ENCODE peak calls at places on chromosomes 6 and 20, in four cellular contexts. V is T-helper 9 cell; S is NCI-H1105; Q is activated CD4-positive, CD25-positive, alpha-beta regulatory T cell. D is an unnamed sample.

GRCh38 chr20:63963348-63963741 is 6.4 kb downstream of the ZNF512B start:
- DNase-seq in S (no peak), V (no peak), Q (no peak), D (no peak)

GRCh38 chr6:15519681-15520080 is 143.1 kb downstream of the DTNBP1 start:
- DNase-seq in V (no peak), Q (no peak), S (no peak), D (peak; percentile 20)

GRCh38 chr6:88165877-88166492 is at the start of gene CNR1:
- DNase-seq in Q (no peak), V (no peak), S (peak; percentile 62), D (no peak)

GRCh38 chr6:155313602-155314091 is 637 bp downstream of the TFB1M start:
- DNase-seq in V (no peak), Q (no peak), S (peak; percentile 38), D (no peak)

GRCh38 chr6:110415297-110415916 is at the start of gene DDO:
- DNase-seq in S (no peak), Q (no peak), V (no peak), D (peak; percentile 92)

GRCh38 chr6:1524040-1524480 is 85.7 kb upstream of the FOXC1 start:
- DNase-seq in Q (peak; percentile 67), S (no peak), V (peak; percentile 75), D (peak; percentile 73)

GRCh38 chr6:16800942-16801341 is 39.7 kb upstream of the ATXN1 start:
- DNase-seq in S (no peak), Q (no peak), V (no peak), D (no peak)

GRCh38 chr6:122615409-122615808 is 5.2 kb downstream of the PKIB start:
- DNase-seq in V (no peak), Q (no peak), S (no peak), D (no peak)

GRCh38 chr20:16801919-16802651 is 53.9 kb downstream of the OTOR start:
- DNase-seq in Q (no peak), V (peak; percentile 41), S (peak; percentile 69), D (peak; percentile 64)

GRCh38 chr6:24753545-24753944 is 21.2 kb upstream of the GMNN start:
- DNase-seq in Q (no peak), V (no peak), S (no peak), D (no peak)

GRCh38 chr20:43963233-43963632 is 48.6 kb downstream of the TOX2 start:
- DNase-seq in S (no peak), V (no peak), Q (no peak), D (no peak)

GRCh38 chr6:41557305-41557704 is 11.1 kb downstream of the FOXP4 start:
- DNase-seq in S (no peak), Q (no peak), V (no peak), D (no peak)

GRCh38 chr6:168018664-168019063 is 21.2 kb downstream of the KIF25 start:
- DNase-seq in S (no peak), Q (no peak), V (no peak), D (no peak)

GRCh38 chr6:147624946-147625515 is 116.5 kb downstream of the SAMD5 start:
- DNase-seq in Q (no peak), S (no peak), V (no peak), D (no peak)

GRCh38 chr6:105849741-105850140 is 236.4 kb upstream of the PRDM1 start:
- DNase-seq in S (no peak), Q (no peak), V (no peak), D (no peak)

GRCh38 chr6:41935685-41936072 is 5.9 kb downstream of the CCND3 start:
- DNase-seq in S (no peak), V (no peak), Q (no peak), D (no peak)

D was measured in breast epithelium.